ENCODE peak calls at places on chromosomes 4 and X, in four cellular contexts. K is GM23248, G is MM.1S, P is SK-N-SH. W is an unnamed sample.

GRCh38 chrX:120813982-120814381 is 61.7 kb downstream of the CT47B1 start:
- DNase-seq in P (no peak), K (no peak), G (no peak), W (no peak)

GRCh38 chr4:146051724-146052396 is 113.2 kb upstream of the ZNF827 start:
- DNase-seq in K (peak; percentile 87), G (no peak), P (no peak), W (peak; percentile 39)

GRCh38 chr4:87026795-87027495 is 92.1 kb downstream of the AFF1 start:
- DNase-seq in G (no peak), K (no peak), P (no peak), W (no peak)

GRCh38 chrX:100928660-100929613 is at the start of gene XKRX:
- DNase-seq in G (peak; percentile 57), P (peak; percentile 53), K (peak; percentile 53), W (peak; percentile 40)

GRCh38 chr4:80266267-80266901 is at the start of gene FGF5:
- DNase-seq in P (peak; percentile 83), K (peak; percentile 99), G (peak; percentile 9), W (peak; percentile 76)

GRCh38 chr4:185734214-185734613 is 77.8 kb downstream of the SORBS2 start:
- DNase-seq in G (peak; percentile 25), P (no peak), K (no peak), W (no peak)

GRCh38 chr4:95513022-95513421 is 35.8 kb downstream of the UNC5C start:
- DNase-seq in K (no peak), G (no peak), P (peak; percentile 25), W (no peak)

GRCh38 chr4:84483738-84484137 is 15.4 kb downstream of the NKX6-1 start:
- DNase-seq in G (no peak), K (no peak), P (no peak), W (no peak)

GRCh38 chr4:186074189-186074588 is 5.2 kb downstream of the TLR3 start:
- DNase-seq in P (no peak), G (no peak), K (no peak), W (no peak)

GRCh38 chr4:26589699-26590098 is 5.8 kb downstream of the TBC1D19 start:
- DNase-seq in G (peak; percentile 19), K (no peak), P (no peak), W (peak; percentile 17)

GRCh38 chr4:182555997-182556418 is 312.8 kb downstream of the TENM3 start:
- DNase-seq in P (no peak), G (no peak), K (peak; percentile 50), W (no peak)

GRCh38 chrX:123749643-123750042 is 16.8 kb upstream of the THOC2 start:
- DNase-seq in G (no peak), P (no peak), K (no peak), W (no peak)

GRCh38 chr4:69656653-69657158 is 3.7 kb upstream of the UGT2A1 start:
- DNase-seq in K (no peak), G (no peak), P (no peak), W (no peak)

GRCh38 chr4:113384600-113384999 is 335.1 kb downstream of the ANK2 start:
- DNase-seq in G (no peak), P (no peak), K (peak; percentile 68), W (peak; percentile 85)

GRCh38 chr4:173478136-173478860 is 51.7 kb downstream of the HAND2 start:
- DNase-seq in G (no peak), P (no peak), K (peak; percentile 56), W (no peak)

GRCh38 chr4:102503301-102503746 is 2.2 kb downstream of the NFKB1 start:
- DNase-seq in G (peak; percentile 40), P (peak; percentile 14), K (no peak), W (peak; percentile 24)

GRCh38 chrX:28549839-28550238 is 37.4 kb upstream of the IL1RAPL1 start:
- DNase-seq in K (no peak), G (no peak), P (no peak), W (peak; percentile 41)

GRCh38 chr4:19756661-19757060 is 495.0 kb upstream of the SLIT2 start:
- DNase-seq in G (no peak), K (no peak), P (no peak), W (no peak)

GRCh38 chr4:178241601-178242118 is 799.4 kb upstream of the AGA start:
- DNase-seq in P (no peak), K (no peak), G (no peak), W (no peak)

GRCh38 chr4:148065069-148065468 is 333.2 kb downstream of the ARHGAP10 start:
- DNase-seq in K (peak; percentile 84), G (no peak), P (no peak), W (no peak)

GRCh38 chr4:98253499-98253898 is 7.7 kb upstream of the RAP1GDS1 start:
- DNase-seq in G (no peak), K (no peak), P (no peak), W (no peak)

GRCh38 chr4:171785392-171785791 is 27.8 kb upstream of the GALNTL6 start:
- DNase-seq in K (no peak), P (no peak), G (no peak), W (no peak)

GRCh38 chrX:110442631-110443030 is 84.0 kb downstream of the RTL9 start:
- DNase-seq in P (peak; percentile 61), G (peak; percentile 80), K (peak; percentile 56), W (peak; percentile 55)

GRCh38 chr4:125735107-125735506 is 420.4 kb downstream of the FAT4 start:
- DNase-seq in P (peak; percentile 15), G (no peak), K (peak; percentile 89), W (peak; percentile 82)

GRCh38 chr4:155799794-155800123 is 40.9 kb downstream of the GUCY1B1 start:
- DNase-seq in P (no peak), G (no peak), K (no peak), W (no peak)

GRCh38 chr4:88320780-88321373 is 36.5 kb upstream of the PPM1K start:
- DNase-seq in G (peak; percentile 70), P (no peak), K (peak; percentile 3), W (peak; percentile 30)

GRCh38 chr4:91758487-91758886 is 545.3 kb upstream of the GRID2 start:
- DNase-seq in K (no peak), G (no peak), P (no peak), W (peak; percentile 86)

GRCh38 chr4:77196866-77197265 is 39.9 kb downstream of the CCNG2 start:
- DNase-seq in G (peak; percentile 85), K (no peak), P (no peak), W (no peak)

GRCh38 chrX:42771836-42772335 is 6.1 kb downstream of the PPP1R2C start:
- DNase-seq in P (no peak), K (peak; percentile 4), G (no peak), W (no peak)

GRCh38 chr4:159390648-159391047 is 287.8 kb downstream of the RAPGEF2 start:
- DNase-seq in K (peak; percentile 80), P (no peak), G (no peak), W (peak; percentile 97)

GRCh38 chrX:22300130-22300529 is 27.4 kb downstream of the CBLL2 start:
- DNase-seq in P (peak; percentile 19), K (peak; percentile 77), G (peak; percentile 73), W (peak; percentile 75)

GRCh38 chr4:170093978-170094377 is 4.2 kb upstream of the AADAT start:
- DNase-seq in G (no peak), K (no peak), P (no peak), W (no peak)

GRCh38 chr4:170102426-170102825 is 12.7 kb upstream of the AADAT start:
- DNase-seq in G (no peak), K (no peak), P (no peak), W (no peak)

GRCh38 chr4:170097681-170098080 is 7.9 kb upstream of the AADAT start:
- DNase-seq in K (no peak), G (no peak), P (no peak), W (no peak)
- H3K9me2 ChIP-seq in K (no peaks in the 10 kb centered on the region), G (no peaks in the 10 kb centered on the region), P (no peaks in the 10 kb centered on the region), W (no peaks in the 10 kb centered on the region)

GRCh38 chr4:153346031-153346430 is 1.5 kb downstream of the MND1 start:
- DNase-seq in K (no peak), P (no peak), G (no peak), W (no peak)
- H3K4me1 ChIP-seq in K (peaks cover 13% of the 10 kb centered on the region), P (peaks cover 8% of the 10 kb centered on the region), G (peaks cover 17% of the 10 kb centered on the region), W (peaks cover 36% of the 10 kb centered on the region)

GRCh38 chr4:7043521-7044414 is 596 bp downstream of the TADA2B start:
- DNase-seq in K (peak; percentile 71), G (peak; percentile 57), P (no peak), W (no peak)
- H3K9me2 ChIP-seq in K (no peaks in the 10 kb centered on the region), G (no peaks in the 10 kb centered on the region), P (no peaks in the 10 kb centered on the region), W (no peaks in the 10 kb centered on the region)

GRCh38 chr4:73206236-73206635 is 52.4 kb downstream of the ANKRD17 start:
- DNase-seq in P (no peak), K (no peak), G (no peak), W (no peak)

GRCh38 chr4:73213917-73214663 is 44.5 kb downstream of the ANKRD17 start:
- DNase-seq in G (no peak), K (peak; percentile 40), P (no peak), W (peak; percentile 14)

GRCh38 chr4:73208376-73208775 is 50.2 kb downstream of the ANKRD17 start:
- DNase-seq in P (no peak), G (no peak), K (peak; percentile 76), W (peak; percentile 14)

GRCh38 chr4:73212982-73213730 is 45.4 kb downstream of the ANKRD17 start:
- DNase-seq in K (no peak), P (no peak), G (no peak), W (no peak)

DNA sequence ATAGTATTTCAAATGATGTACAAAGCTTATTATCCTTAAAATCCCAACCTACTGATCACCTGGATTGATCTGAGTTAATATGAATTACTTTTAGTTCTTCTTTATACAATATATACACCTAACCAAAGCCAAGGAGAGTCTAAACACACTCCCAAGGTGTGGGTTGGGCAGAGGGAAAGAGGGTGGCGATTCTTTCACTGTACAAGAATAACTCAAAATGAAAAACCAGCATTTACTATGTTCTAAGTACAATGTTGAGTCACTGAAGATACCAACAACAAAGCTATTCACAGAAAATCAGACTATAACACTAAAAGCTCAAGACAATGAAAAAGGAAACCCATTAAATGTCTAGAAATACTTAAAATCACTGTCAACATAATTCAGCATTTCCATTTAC is 46.6 kb downstream of the ANKRD17 start:
- DNase-seq in K (no peak), P (no peak), G (no peak), W (no peak)
- H3K4me1 ChIP-seq in K (peaks cover 27% of the 10 kb centered on the region), P (no peaks in the 10 kb centered on the region), G (no peaks in the 10 kb centered on the region), W (peaks cover 5% of the 10 kb centered on the region)

GRCh38 chr4:38710053-38710452 is 46.1 kb downstream of the KLF3 start:
- DNase-seq in P (no peak), K (no peak), G (no peak), W (no peak)

GRCh38 chr4:38711066-38711465 is 47.1 kb downstream of the KLF3 start:
- DNase-seq in K (no peak), G (no peak), P (no peak), W (no peak)

GRCh38 chr4:38703625-38704024 is 39.6 kb downstream of the KLF3 start:
- DNase-seq in K (peak; percentile 12), P (no peak), G (no peak), W (no peak)

GRCh38 chr4:38704755-38705154 is 40.8 kb downstream of the KLF3 start:
- DNase-seq in P (no peak), K (no peak), G (no peak), W (no peak)

DNA sequence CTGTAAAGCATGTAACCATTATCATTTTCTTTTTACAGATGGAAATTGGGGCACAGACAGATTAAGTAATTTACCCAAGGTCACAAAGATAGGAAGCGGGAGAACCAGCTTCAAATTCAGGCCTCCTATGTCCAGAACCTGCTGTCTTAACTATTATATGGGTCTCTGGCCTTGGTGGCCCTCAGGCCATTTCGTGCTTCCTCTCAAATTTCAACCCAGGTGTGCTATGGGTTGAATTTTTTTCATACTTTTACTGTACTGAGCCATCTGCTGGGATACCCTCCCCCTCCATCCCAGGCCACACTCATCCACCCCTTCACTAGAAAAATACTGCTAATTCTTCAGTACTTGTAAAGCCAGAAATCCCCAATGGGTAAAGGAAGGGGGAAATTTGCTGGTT is 42.3 kb downstream of the KLF3 start:
- DNase-seq in P (no peak), K (no peak), G (no peak), W (no peak)
- H3K9me2 ChIP-seq in P (no peaks in the 10 kb centered on the region), K (no peaks in the 10 kb centered on the region), G (no peaks in the 10 kb centered on the region), W (no peaks in the 10 kb centered on the region)

GRCh38 chr4:128819082-128819742 is 9.7 kb downstream of the JADE1 start:
- DNase-seq in K (no peak), G (peak; percentile 72), P (no peak), W (peak; percentile 6)
- H3K4me1 ChIP-seq in K (peaks cover 45% of the 10 kb centered on the region), G (peaks cover 48% of the 10 kb centered on the region), P (peaks cover 5% of the 10 kb centered on the region), W (peaks cover 25% of the 10 kb centered on the region)

W was measured in PC-3.